ENCODE peak calls at places on chromosomes 6 and 20, in four cellular contexts. A is stimulated activated CD8-positive, alpha-beta memory T cell treated with anti-CD3 and anti-CD28 coated beads, Interleukin-15, amount 100 ng/mL, for 24 hours; X is effector CD4-positive, alpha-beta T cell; W is NCI-H460. N is an unnamed sample.

GRCh38 chr6:40898073-40898472 is 140.9 kb downstream of the UNC5CL start:
- DNase-seq in A (no peak), W (no peak), X (no peak), N (no peak)

GRCh38 chr6:68635706-68636513 is 828 bp downstream of the ADGRB3 start:
- DNase-seq in X (no peak), A (no peak), W (no peak), N (no peak)

GRCh38 chr6:41724638-41725501 is 10.5 kb downstream of the TFEB start:
- DNase-seq in W (no peak), A (no peak), X (no peak), N (no peak)

GRCh38 chr20:43667341-43668132 is 623 bp downstream of the MYBL2 start:
- DNase-seq in W (no peak), A (no peak), X (no peak), N (no peak)

GRCh38 chr20:45934046-45934586 is 367 bp upstream of the PCIF1 start:
- DNase-seq in A (peak), W (no peak), X (peak), N (no peak)

GRCh38 chr6:148577687-148578488 is 168.9 kb upstream of the UST start:
- DNase-seq in A (no peak), X (peak), W (peak), N (peak)

GRCh38 chr6:151239603-151240035 is at the start of gene AKAP12:
- DNase-seq in X (no peak), A (no peak), W (no peak), N (peak)

GRCh38 chr20:50844430-50845100 is 49.7 kb downstream of the BCAS4 start:
- DNase-seq in X (no peak), W (no peak), A (no peak), N (no peak)

GRCh38 chr20:34980543-34981213 is 25.0 kb downstream of the MYH7B start:
- DNase-seq in A (no peak), W (no peak), X (no peak), N (no peak)